ENCODE peak calls at places on chromosomes 1 and 21, in nine cellular contexts. One of them, this sample, is unnamed.
A peak's percentile ranks its signal among the peaks of the same experiment; 100 is the strongest.

GRCh38 chr1:118945460-118945859 is 42.7 kb downstream of the TBX15 start:
- DNase-seq in amniotic stem cell: no peak
- DNase-seq in foreskin fibroblast: no peak
- DNase-seq in GM03348: peak; percentile 55
- DNase-seq in GM10248: no peak
- DNase-seq in tibial nerve: no peak
- DNase-seq in effector memory CD8-positive, alpha-beta T cell: no peak
- DNase-seq in GM23248: peak; percentile 72
- DNase-seq in EL: peak; percentile 71
- DNase-seq in this sample: no peak

GRCh38 chr1:43878854-43879253 is 54.7 kb upstream of the ARTN start:
- DNase-seq in amniotic stem cell: no peak
- DNase-seq in foreskin fibroblast: no peak
- DNase-seq in GM03348: no peak
- DNase-seq in GM10248: no peak
- DNase-seq in tibial nerve: no peak
- DNase-seq in effector memory CD8-positive, alpha-beta T cell: no peak
- DNase-seq in GM23248: no peak
- DNase-seq in EL: no peak
- DNase-seq in this sample: peak; percentile 69

GRCh38 chr1:7117599-7118281 is 332.5 kb downstream of the CAMTA1 start:
- DNase-seq in amniotic stem cell: peak; percentile 87
- DNase-seq in foreskin fibroblast: peak; percentile 43
- DNase-seq in GM03348: peak; percentile 89
- DNase-seq in GM10248: no peak
- DNase-seq in tibial nerve: peak; percentile 17
- DNase-seq in effector memory CD8-positive, alpha-beta T cell: no peak
- DNase-seq in GM23248: peak; percentile 95
- DNase-seq in EL: peak; percentile 89
- DNase-seq in this sample: peak; percentile 96

GRCh38 chr1:168498159-168498609 is 45.6 kb downstream of the XCL2 start:
- DNase-seq in amniotic stem cell: no peak
- DNase-seq in foreskin fibroblast: peak; percentile 62
- DNase-seq in GM03348: no peak
- DNase-seq in GM10248: no peak
- DNase-seq in tibial nerve: no peak
- DNase-seq in effector memory CD8-positive, alpha-beta T cell: no peak
- DNase-seq in GM23248: peak; percentile 26
- DNase-seq in EL: no peak
- DNase-seq in this sample: no peak

GRCh38 chr21:22476214-22476613 is 1478.0 kb downstream of the NCAM2 start:
- DNase-seq in amniotic stem cell: no peak
- DNase-seq in foreskin fibroblast: no peak
- DNase-seq in GM03348: no peak
- DNase-seq in GM10248: no peak
- DNase-seq in tibial nerve: no peak
- DNase-seq in effector memory CD8-positive, alpha-beta T cell: no peak
- DNase-seq in GM23248: no peak
- DNase-seq in EL: no peak
- DNase-seq in this sample: no peak

GRCh38 chr1:231395051-231395995 is 26.8 kb downstream of the EGLN1 start:
- DNase-seq in amniotic stem cell: peak; percentile 82
- DNase-seq in foreskin fibroblast: peak; percentile 90
- DNase-seq in GM03348: peak; percentile 85
- DNase-seq in GM10248: no peak
- DNase-seq in tibial nerve: no peak
- DNase-seq in effector memory CD8-positive, alpha-beta T cell: no peak
- DNase-seq in GM23248: peak; percentile 98
- DNase-seq in EL: peak; percentile 95
- DNase-seq in this sample: peak; percentile 94

GRCh38 chr1:116261227-116261626 is 111.8 kb upstream of the ATP1A1 start:
- DNase-seq in amniotic stem cell: no peak
- DNase-seq in foreskin fibroblast: no peak
- DNase-seq in GM03348: no peak
- DNase-seq in GM10248: no peak
- DNase-seq in tibial nerve: no peak
- DNase-seq in effector memory CD8-positive, alpha-beta T cell: no peak
- DNase-seq in GM23248: no peak
- DNase-seq in EL: no peak
- DNase-seq in this sample: no peak

GRCh38 chr1:224635356-224635755 is 19.2 kb downstream of the CNIH3 start:
- DNase-seq in amniotic stem cell: peak; percentile 91
- DNase-seq in foreskin fibroblast: peak; percentile 89
- DNase-seq in GM03348: peak; percentile 85
- DNase-seq in GM10248: no peak
- DNase-seq in tibial nerve: no peak
- DNase-seq in effector memory CD8-positive, alpha-beta T cell: no peak
- DNase-seq in GM23248: peak; percentile 97
- DNase-seq in EL: peak; percentile 88
- DNase-seq in this sample: peak; percentile 90

GRCh38 chr1:204130178-204130577 is 21.7 kb downstream of the ETNK2 start:
- DNase-seq in amniotic stem cell: no peak
- DNase-seq in foreskin fibroblast: no peak
- DNase-seq in GM03348: no peak
- DNase-seq in GM10248: no peak
- DNase-seq in tibial nerve: no peak
- DNase-seq in effector memory CD8-positive, alpha-beta T cell: no peak
- DNase-seq in GM23248: peak; percentile 30
- DNase-seq in EL: no peak
- DNase-seq in this sample: no peak

GRCh38 chr1:89176971-89177370 is 1.2 kb upstream of the GBP7 start:
- DNase-seq in amniotic stem cell: no peak
- DNase-seq in foreskin fibroblast: no peak
- DNase-seq in GM03348: no peak
- DNase-seq in GM10248: no peak
- DNase-seq in tibial nerve: no peak
- DNase-seq in effector memory CD8-positive, alpha-beta T cell: no peak
- DNase-seq in GM23248: no peak
- DNase-seq in EL: no peak
- DNase-seq in this sample: no peak

GRCh38 chr1:3954391-3955160 is 54.5 kb upstream of the C1orf174 start:
- DNase-seq in amniotic stem cell: no peak
- DNase-seq in foreskin fibroblast: no peak
- DNase-seq in GM03348: no peak
- DNase-seq in GM10248: no peak
- DNase-seq in tibial nerve: no peak
- DNase-seq in effector memory CD8-positive, alpha-beta T cell: no peak
- DNase-seq in GM23248: no peak
- DNase-seq in EL: no peak
- DNase-seq in this sample: no peak

GRCh38 chr1:176957603-176958002 is 206.9 kb downstream of the ASTN1 start:
- DNase-seq in amniotic stem cell: no peak
- DNase-seq in foreskin fibroblast: no peak
- DNase-seq in GM03348: no peak
- DNase-seq in GM10248: no peak
- DNase-seq in tibial nerve: no peak
- DNase-seq in effector memory CD8-positive, alpha-beta T cell: no peak
- DNase-seq in GM23248: no peak
- DNase-seq in EL: peak; percentile 1
- DNase-seq in this sample: no peak

GRCh38 chr1:24850353-24850905 is 79.6 kb downstream of the RUNX3 start:
- DNase-seq in amniotic stem cell: no peak
- DNase-seq in foreskin fibroblast: no peak
- DNase-seq in GM03348: no peak
- DNase-seq in GM10248: no peak
- DNase-seq in tibial nerve: no peak
- DNase-seq in effector memory CD8-positive, alpha-beta T cell: no peak
- DNase-seq in GM23248: peak; percentile 51
- DNase-seq in EL: peak; percentile 41
- DNase-seq in this sample: no peak

GRCh38 chr21:37072239-37072987 is 458 bp downstream of the PIGP start:
- DNase-seq in amniotic stem cell: peak; percentile 66
- DNase-seq in foreskin fibroblast: peak; percentile 91
- DNase-seq in GM03348: peak; percentile 84
- DNase-seq in GM10248: no peak
- DNase-seq in tibial nerve: peak; percentile 50
- DNase-seq in effector memory CD8-positive, alpha-beta T cell: no peak
- DNase-seq in GM23248: peak; percentile 89
- DNase-seq in EL: peak; percentile 79
- DNase-seq in this sample: peak; percentile 83

GRCh38 chr1:36034692-36035091 is 49.2 kb upstream of the TEKT2 start:
- DNase-seq in amniotic stem cell: no peak
- DNase-seq in foreskin fibroblast: peak; percentile 24
- DNase-seq in GM03348: peak; percentile 29
- DNase-seq in GM10248: no peak
- DNase-seq in tibial nerve: no peak
- DNase-seq in effector memory CD8-positive, alpha-beta T cell: no peak
- DNase-seq in GM23248: peak; percentile 64
- DNase-seq in EL: peak; percentile 69
- DNase-seq in this sample: peak; percentile 48

GRCh38 chr21:36080386-36080785 is 10.6 kb downstream of the CBR1 start:
- DNase-seq in amniotic stem cell: no peak
- DNase-seq in foreskin fibroblast: no peak
- DNase-seq in GM03348: no peak
- DNase-seq in GM10248: no peak
- DNase-seq in tibial nerve: no peak
- DNase-seq in effector memory CD8-positive, alpha-beta T cell: no peak
- DNase-seq in GM23248: no peak
- DNase-seq in EL: no peak
- DNase-seq in this sample: no peak

GRCh38 chr1:64246294-64246917 is 43.0 kb downstream of the UBE2U start:
- DNase-seq in amniotic stem cell: no peak
- DNase-seq in foreskin fibroblast: no peak
- DNase-seq in GM03348: peak; percentile 56
- DNase-seq in GM10248: peak; percentile 31
- DNase-seq in tibial nerve: no peak
- DNase-seq in effector memory CD8-positive, alpha-beta T cell: no peak
- DNase-seq in GM23248: peak; percentile 62
- DNase-seq in EL: peak; percentile 41
- DNase-seq in this sample: no peak